ENCODE peak calls at places on chromosome 2, in nine cellular contexts. I is fibroblast of the aortic adventitia, P is activated gamma-delta T cell treated with Interleukin-2 at 50 U/mL for 16 hours, K is HS-5, H is foreskin melanocyte, X is left ventricle myocardium inferior, O is aorta, B is GM10248, Y is glutamatergic neuron. Z is an unnamed sample.

GRCh38 chr2:145690183-145690582 is 1170.3 kb upstream of the ZEB2 start:
- DNase-seq in I (peak), P (no peak), K (no peak), H (no peak), X (no peak), O (no peak), B (no peak), Y (no peak), Z (no peak)

GRCh38 chr2:18498531-18498930 is 61.9 kb downstream of the RDH14 start:
- DNase-seq in I (no peak), P (no peak), K (no peak), H (no peak), X (no peak), O (no peak), B (no peak), Y (no peak), Z (no peak)

GRCh38 chr2:1841461-1841860 is 97.1 kb upstream of the PXDN start:
- DNase-seq in I (no peak), P (no peak), K (no peak), H (no peak), X (no peak), O (no peak), B (no peak), Y (no peak), Z (no peak)

GRCh38 chr2:47190188-47190818 is 35.2 kb upstream of the STPG4 start:
- DNase-seq in I (peak), P (no peak), K (no peak), H (no peak), X (no peak), O (no peak), B (no peak), Y (no peak), Z (no peak)

GRCh38 chr2:191441761-191442160 is 196.6 kb downstream of the MYO1B start:
- DNase-seq in I (peak), P (no peak), K (no peak), H (peak), X (no peak), O (no peak), B (no peak), Y (peak), Z (no peak)

GRCh38 chr2:67574230-67574629 is 177.1 kb downstream of the ETAA1 start:
- DNase-seq in I (peak), P (no peak), K (no peak), H (no peak), X (no peak), O (no peak), B (no peak), Y (no peak), Z (no peak)

GRCh38 chr2:11399113-11399762 is 54.8 kb upstream of the ROCK2 start:
- DNase-seq in I (no peak), P (no peak), K (no peak), H (no peak), X (no peak), O (no peak), B (no peak), Y (no peak), Z (no peak)

GRCh38 chr2:51103205-51103604 is 71.3 kb upstream of the NRXN1 start:
- DNase-seq in I (no peak), P (no peak), K (peak), H (peak), X (peak), O (no peak), B (no peak), Y (peak), Z (no peak)

GRCh38 chr2:70381235-70381634 is 79.4 kb upstream of the FAM136A start:
- DNase-seq in I (no peak), P (no peak), K (no peak), H (no peak), X (no peak), O (no peak), B (no peak), Y (no peak), Z (no peak)

GRCh38 chr2:7673843-7674242 is 756.6 kb downstream of the RNF144A start:
- DNase-seq in I (peak), P (no peak), K (no peak), H (no peak), X (no peak), O (no peak), B (no peak), Y (no peak), Z (no peak)

GRCh38 chr2:136118819-136119716 is 1.1 kb upstream of the CXCR4 start:
- DNase-seq in I (no peak), P (peak), K (no peak), H (no peak), X (peak), O (peak), B (peak), Y (peak), Z (peak)

GRCh38 chr2:23649819-23650218 is 264.8 kb downstream of the KLHL29 start:
- DNase-seq in I (no peak), P (no peak), K (no peak), H (no peak), X (no peak), O (no peak), B (no peak), Y (no peak), Z (no peak)

GRCh38 chr2:2000018-2000733 is 255.9 kb upstream of the PXDN start:
- DNase-seq in I (no peak), P (no peak), K (no peak), H (no peak), X (no peak), O (no peak), B (no peak), Y (no peak), Z (no peak)

GRCh38 chr2:223943561-223944008 is 1.6 kb downstream of the WDFY1 start:
- DNase-seq in I (peak), P (no peak), K (peak), H (peak), X (no peak), O (no peak), B (no peak), Y (no peak), Z (no peak)

GRCh38 chr2:64625352-64626145 is 28.2 kb downstream of the SERTAD2 start:
- DNase-seq in I (no peak), P (no peak), K (no peak), H (no peak), X (no peak), O (no peak), B (peak), Y (no peak), Z (no peak)

GRCh38 chr2:95388091-95388692 is 14.3 kb upstream of the FAHD2A start:
- DNase-seq in I (no peak), P (no peak), K (no peak), H (no peak), X (no peak), O (no peak), B (no peak), Y (no peak), Z (no peak)

GRCh38 chr2:31138037-31138962 is at the start of gene GALNT14:
- DNase-seq in I (peak), P (peak), K (peak), H (peak), X (peak), O (peak), B (peak), Y (peak), Z (peak)

GRCh38 chr2:23901966-23902942 is 24.7 kb downstream of the ATAD2B start:
- DNase-seq in I (peak), P (no peak), K (peak), H (no peak), X (no peak), O (no peak), B (no peak), Y (no peak), Z (no peak)

GRCh38 chr2:234980476-234981187 is 28.8 kb downstream of the SH3BP4 start:
- DNase-seq in I (no peak), P (no peak), K (no peak), H (no peak), X (no peak), O (no peak), B (no peak), Y (no peak), Z (no peak)

GRCh38 chr2:75896779-75897366 is 186.2 kb upstream of the GCFC2 start:
- DNase-seq in I (no peak), P (no peak), K (no peak), H (no peak), X (no peak), O (no peak), B (peak), Y (peak), Z (peak)

GRCh38 chr2:59366288-59366687 is 1125.2 kb upstream of the FANCL start:
- DNase-seq in I (no peak), P (no peak), K (no peak), H (no peak), X (no peak), O (no peak), B (no peak), Y (no peak), Z (no peak)

GRCh38 chr2:105886680-105887079 is 142.0 kb downstream of the NCK2 start:
- DNase-seq in I (no peak), P (no peak), K (no peak), H (no peak), X (no peak), O (no peak), B (no peak), Y (no peak), Z (no peak)

GRCh38 chr2:26876260-26876659 is 28.3 kb downstream of the DPYSL5 start:
- DNase-seq in I (no peak), P (no peak), K (no peak), H (no peak), X (no peak), O (no peak), B (no peak), Y (no peak), Z (no peak)